ENCODE peak calls at places on chromosomes 2 and 18, in four cellular contexts. U is omental fat pad, A is NCI-H2107, J is A673. V is an unnamed sample.
A peak's percentile ranks its signal among the peaks of the same experiment; 100 is the strongest.

GRCh38 chr2:160910681-160911080 is 249.5 kb upstream of the TANK start:
- DNase-seq in U (no peak), A (no peak), J (peak; percentile 66), V (peak; percentile 14)

GRCh38 chr2:204984421-204984925 is 439.2 kb downstream of the PARD3B start:
- DNase-seq in U (no peak), A (no peak), J (peak; percentile 33), V (no peak)

GRCh38 chr18:23260932-23261590 is 125.8 kb downstream of the CABLES1 start:
- DNase-seq in U (no peak), A (no peak), J (no peak), V (no peak)

GRCh38 chr2:237214963-237215362 is 129.3 kb downstream of the COPS8 start:
- DNase-seq in U (no peak), A (no peak), J (no peak), V (no peak)

GRCh38 chr18:12057419-12058039 is 36.1 kb upstream of the ANKRD62 start:
- DNase-seq in U (no peak), A (no peak), J (no peak), V (no peak)

GRCh38 chr2:212364106-212364505 is 174.5 kb downstream of the ERBB4 start:
- DNase-seq in U (no peak), A (no peak), J (peak; percentile 48), V (no peak)

GRCh38 chr2:176121377-176122111 is 975 bp upstream of the HOXD9 start:
- DNase-seq in U (no peak), A (no peak), J (peak; percentile 61), V (no peak)

GRCh38 chr2:200138386-200139184 is 167.9 kb upstream of the SPATS2L start:
- DNase-seq in U (no peak), A (no peak), J (no peak), V (no peak)

GRCh38 chr2:235827585-235827992 is 333.7 kb downstream of the AGAP1 start:
- DNase-seq in U (no peak), A (no peak), J (no peak), V (no peak)

GRCh38 chr2:119820275-119820674 is 60.6 kb downstream of the PTPN4 start:
- DNase-seq in U (no peak), A (no peak), J (peak; percentile 94), V (peak; percentile 73)

GRCh38 chr2:17756629-17757028 is 2.7 kb downstream of the GEN1 start:
- DNase-seq in U (no peak), A (no peak), J (no peak), V (no peak)

GRCh38 chr18:26506012-26506411 is 42.3 kb downstream of the KCTD1 start:
- DNase-seq in U (no peak), A (no peak), J (no peak), V (no peak)

GRCh38 chr2:122830157-122830556 is 1074.7 kb downstream of the TSN start:
- DNase-seq in U (no peak), A (no peak), J (no peak), V (no peak)

GRCh38 chr2:11553661-11554429 is 20.0 kb downstream of the GREB1 start:
- DNase-seq in U (no peak), A (no peak), J (no peak), V (no peak)

GRCh38 chr2:96157649-96158553 is 12.7 kb upstream of the DUSP2 start:
- DNase-seq in U (no peak), A (no peak), J (peak; percentile 80), V (no peak)

GRCh38 chr18:28050561-28050960 is 126.4 kb downstream of the CDH2 start:
- DNase-seq in U (no peak), A (no peak), J (no peak), V (no peak)

GRCh38 chr2:83582589-83582988 is 876.5 kb downstream of the SUCLG1 start:
- DNase-seq in U (no peak), A (no peak), J (no peak), V (no peak)

GRCh38 chr18:35508746-35509338 is 11.1 kb upstream of the INO80C start:
- DNase-seq in U (no peak), A (no peak), J (no peak), V (no peak)

GRCh38 chr2:127647242-127648190 is 1.6 kb downstream of the GPR17 start:
- DNase-seq in U (no peak), A (no peak), J (no peak), V (no peak)

GRCh38 chr2:208698114-208698513 is 291.5 kb downstream of the PTH2R start:
- DNase-seq in U (no peak), A (no peak), J (no peak), V (no peak)

GRCh38 chr18:62494764-62495163 is 28.1 kb upstream of the ZCCHC2 start:
- DNase-seq in U (no peak), A (no peak), J (no peak), V (no peak)

GRCh38 chr2:64888591-64889309 is 100.4 kb upstream of the SLC1A4 start:
- DNase-seq in U (no peak), A (no peak), J (peak; percentile 31), V (no peak)

GRCh38 chr18:7855051-7855450 is 287.9 kb downstream of the PTPRM start:
- DNase-seq in U (no peak), A (no peak), J (no peak), V (no peak)

GRCh38 chr2:221285156-221285555 is 286.9 kb downstream of the EPHA4 start:
- DNase-seq in U (no peak), A (no peak), J (no peak), V (no peak)

V was measured in SK-N-MC.